ENCODE peak calls at places on chromosomes 3 and 15, in ten cellular contexts. One of them, this sample, is unnamed.

GRCh38 chr3:139286825-139287224 is 57.0 kb upstream of the MRPS22 start:
- DNase-seq in brain microvascular endothelial cell: no peak
- DNase-seq in substantia nigra: no peak
- DNase-seq in hippocampal formation: no peak
- DNase-seq in stimulated activated CD8-positive, alpha-beta memory T cell treated with anti-CD3 and anti-CD28 coated beads, Interleukin-2, amount 100 ng/mL, for 48 hours: no peak
- DNase-seq in HFFc6: no peak
- DNase-seq in amniotic stem cell: no peak
- DNase-seq in globus pallidus: no peak
- DNase-seq in stimulated activated CD4-positive, alpha-beta T cell treated with anti-CD3 and anti-CD28 coated beads, Interleukin-1b, Interleukin-23, amount 100 ng/mL, for 24 hours: no peak
- DNase-seq in GM03348: no peak
- DNase-seq in this sample: no peak

GRCh38 chr15:33968224-33968623 is at the start of gene CHRM5:
- DNase-seq in substantia nigra: no peak
- DNase-seq in stimulated activated CD8-positive, alpha-beta memory T cell treated with anti-CD3 and anti-CD28 coated beads, Interleukin-2, amount 100 ng/mL, for 48 hours: no peak
- DNase-seq in hippocampal formation: no peak
- DNase-seq in stimulated activated CD4-positive, alpha-beta T cell treated with anti-CD3 and anti-CD28 coated beads, Interleukin-1b, Interleukin-23, amount 100 ng/mL, for 24 hours: no peak
- DNase-seq in globus pallidus: no peak
- DNase-seq in brain microvascular endothelial cell: no peak
- DNase-seq in amniotic stem cell: no peak
- DNase-seq in HFFc6: no peak
- DNase-seq in GM03348: no peak
- DNase-seq in this sample: no peak

GRCh38 chr3:150252462-150252861 is 155.6 kb upstream of the TSC22D2 start:
- DNase-seq in substantia nigra: no peak
- DNase-seq in hippocampal formation: no peak
- DNase-seq in globus pallidus: no peak
- DNase-seq in GM03348: no peak
- DNase-seq in brain microvascular endothelial cell: peak
- DNase-seq in stimulated activated CD8-positive, alpha-beta memory T cell treated with anti-CD3 and anti-CD28 coated beads, Interleukin-2, amount 100 ng/mL, for 48 hours: no peak
- DNase-seq in amniotic stem cell: no peak
- DNase-seq in stimulated activated CD4-positive, alpha-beta T cell treated with anti-CD3 and anti-CD28 coated beads, Interleukin-1b, Interleukin-23, amount 100 ng/mL, for 24 hours: no peak
- DNase-seq in HFFc6: peak
- DNase-seq in this sample: no peak

GRCh38 chr3:99172736-99173657 is 271.5 kb upstream of the DCBLD2 start:
- DNase-seq in HFFc6: peak
- DNase-seq in stimulated activated CD4-positive, alpha-beta T cell treated with anti-CD3 and anti-CD28 coated beads, Interleukin-1b, Interleukin-23, amount 100 ng/mL, for 24 hours: no peak
- DNase-seq in substantia nigra: no peak
- DNase-seq in stimulated activated CD8-positive, alpha-beta memory T cell treated with anti-CD3 and anti-CD28 coated beads, Interleukin-2, amount 100 ng/mL, for 48 hours: peak
- DNase-seq in GM03348: peak
- DNase-seq in hippocampal formation: peak
- DNase-seq in brain microvascular endothelial cell: peak
- DNase-seq in amniotic stem cell: peak
- DNase-seq in globus pallidus: peak
- DNase-seq in this sample: peak

GRCh38 chr15:66750609-66751008 is 48.6 kb downstream of the SMAD6 start:
- DNase-seq in GM03348: no peak
- DNase-seq in substantia nigra: no peak
- DNase-seq in globus pallidus: no peak
- DNase-seq in stimulated activated CD8-positive, alpha-beta memory T cell treated with anti-CD3 and anti-CD28 coated beads, Interleukin-2, amount 100 ng/mL, for 48 hours: no peak
- DNase-seq in brain microvascular endothelial cell: no peak
- DNase-seq in HFFc6: no peak
- DNase-seq in stimulated activated CD4-positive, alpha-beta T cell treated with anti-CD3 and anti-CD28 coated beads, Interleukin-1b, Interleukin-23, amount 100 ng/mL, for 24 hours: no peak
- DNase-seq in amniotic stem cell: no peak
- DNase-seq in hippocampal formation: no peak
- DNase-seq in this sample: no peak

GRCh38 chr3:188962253-188963247 is 209.2 kb upstream of the TPRG1 start:
- DNase-seq in GM03348: no peak
- DNase-seq in hippocampal formation: no peak
- DNase-seq in stimulated activated CD4-positive, alpha-beta T cell treated with anti-CD3 and anti-CD28 coated beads, Interleukin-1b, Interleukin-23, amount 100 ng/mL, for 24 hours: no peak
- DNase-seq in stimulated activated CD8-positive, alpha-beta memory T cell treated with anti-CD3 and anti-CD28 coated beads, Interleukin-2, amount 100 ng/mL, for 48 hours: no peak
- DNase-seq in HFFc6: no peak
- DNase-seq in globus pallidus: no peak
- DNase-seq in amniotic stem cell: no peak
- DNase-seq in brain microvascular endothelial cell: no peak
- DNase-seq in substantia nigra: no peak
- DNase-seq in this sample: no peak

GRCh38 chr3:50294492-50295403 is 2.5 kb upstream of the IFRD2 start:
- DNase-seq in substantia nigra: no peak
- DNase-seq in globus pallidus: no peak
- DNase-seq in stimulated activated CD4-positive, alpha-beta T cell treated with anti-CD3 and anti-CD28 coated beads, Interleukin-1b, Interleukin-23, amount 100 ng/mL, for 24 hours: no peak
- DNase-seq in HFFc6: no peak
- DNase-seq in stimulated activated CD8-positive, alpha-beta memory T cell treated with anti-CD3 and anti-CD28 coated beads, Interleukin-2, amount 100 ng/mL, for 48 hours: no peak
- DNase-seq in brain microvascular endothelial cell: no peak
- DNase-seq in GM03348: no peak
- DNase-seq in hippocampal formation: no peak
- DNase-seq in amniotic stem cell: no peak
- DNase-seq in this sample: no peak

GRCh38 chr15:95559875-95560394 is 770.6 kb upstream of the NR2F2 start:
- DNase-seq in substantia nigra: no peak
- DNase-seq in brain microvascular endothelial cell: peak
- DNase-seq in amniotic stem cell: peak
- DNase-seq in stimulated activated CD8-positive, alpha-beta memory T cell treated with anti-CD3 and anti-CD28 coated beads, Interleukin-2, amount 100 ng/mL, for 48 hours: no peak
- DNase-seq in hippocampal formation: no peak
- DNase-seq in stimulated activated CD4-positive, alpha-beta T cell treated with anti-CD3 and anti-CD28 coated beads, Interleukin-1b, Interleukin-23, amount 100 ng/mL, for 24 hours: no peak
- DNase-seq in HFFc6: peak
- DNase-seq in GM03348: peak
- DNase-seq in globus pallidus: no peak
- DNase-seq in this sample: peak

GRCh38 chr15:42994546-42994945 is 74.0 kb upstream of the TTBK2 start:
- DNase-seq in substantia nigra: no peak
- DNase-seq in amniotic stem cell: no peak
- DNase-seq in brain microvascular endothelial cell: peak
- DNase-seq in stimulated activated CD8-positive, alpha-beta memory T cell treated with anti-CD3 and anti-CD28 coated beads, Interleukin-2, amount 100 ng/mL, for 48 hours: no peak
- DNase-seq in hippocampal formation: no peak
- DNase-seq in GM03348: peak
- DNase-seq in globus pallidus: no peak
- DNase-seq in HFFc6: peak
- DNase-seq in stimulated activated CD4-positive, alpha-beta T cell treated with anti-CD3 and anti-CD28 coated beads, Interleukin-1b, Interleukin-23, amount 100 ng/mL, for 24 hours: no peak
- DNase-seq in this sample: no peak

GRCh38 chr15:67461735-67462134 is 59.2 kb upstream of the C15orf61 start:
- DNase-seq in stimulated activated CD8-positive, alpha-beta memory T cell treated with anti-CD3 and anti-CD28 coated beads, Interleukin-2, amount 100 ng/mL, for 48 hours: no peak
- DNase-seq in amniotic stem cell: no peak
- DNase-seq in brain microvascular endothelial cell: no peak
- DNase-seq in stimulated activated CD4-positive, alpha-beta T cell treated with anti-CD3 and anti-CD28 coated beads, Interleukin-1b, Interleukin-23, amount 100 ng/mL, for 24 hours: no peak
- DNase-seq in substantia nigra: no peak
- DNase-seq in HFFc6: no peak
- DNase-seq in hippocampal formation: no peak
- DNase-seq in GM03348: no peak
- DNase-seq in globus pallidus: no peak
- DNase-seq in this sample: no peak

GRCh38 chr15:65964792-65965433 is 95.6 kb downstream of the RAB11A start:
- DNase-seq in brain microvascular endothelial cell: no peak
- DNase-seq in stimulated activated CD8-positive, alpha-beta memory T cell treated with anti-CD3 and anti-CD28 coated beads, Interleukin-2, amount 100 ng/mL, for 48 hours: no peak
- DNase-seq in hippocampal formation: no peak
- DNase-seq in globus pallidus: no peak
- DNase-seq in stimulated activated CD4-positive, alpha-beta T cell treated with anti-CD3 and anti-CD28 coated beads, Interleukin-1b, Interleukin-23, amount 100 ng/mL, for 24 hours: no peak
- DNase-seq in amniotic stem cell: no peak
- DNase-seq in GM03348: no peak
- DNase-seq in HFFc6: no peak
- DNase-seq in substantia nigra: no peak
- DNase-seq in this sample: no peak

GRCh38 chr3:124352143-124352528 is 360.2 kb upstream of the ROPN1 start:
- DNase-seq in stimulated activated CD4-positive, alpha-beta T cell treated with anti-CD3 and anti-CD28 coated beads, Interleukin-1b, Interleukin-23, amount 100 ng/mL, for 24 hours: no peak
- DNase-seq in hippocampal formation: no peak
- DNase-seq in HFFc6: no peak
- DNase-seq in brain microvascular endothelial cell: no peak
- DNase-seq in substantia nigra: no peak
- DNase-seq in amniotic stem cell: no peak
- DNase-seq in stimulated activated CD8-positive, alpha-beta memory T cell treated with anti-CD3 and anti-CD28 coated beads, Interleukin-2, amount 100 ng/mL, for 48 hours: no peak
- DNase-seq in globus pallidus: no peak
- DNase-seq in GM03348: no peak
- DNase-seq in this sample: no peak

GRCh38 chr15:65368300-65368617 is 9.5 kb downstream of the IGDCC3 start:
- DNase-seq in HFFc6: no peak
- DNase-seq in substantia nigra: peak
- DNase-seq in brain microvascular endothelial cell: no peak
- DNase-seq in amniotic stem cell: no peak
- DNase-seq in stimulated activated CD8-positive, alpha-beta memory T cell treated with anti-CD3 and anti-CD28 coated beads, Interleukin-2, amount 100 ng/mL, for 48 hours: no peak
- DNase-seq in globus pallidus: peak
- DNase-seq in hippocampal formation: peak
- DNase-seq in stimulated activated CD4-positive, alpha-beta T cell treated with anti-CD3 and anti-CD28 coated beads, Interleukin-1b, Interleukin-23, amount 100 ng/mL, for 24 hours: no peak
- DNase-seq in GM03348: no peak
- DNase-seq in this sample: no peak

GRCh38 chr3:151630938-151631417 is 102.7 kb upstream of the AADACL2 start:
- DNase-seq in stimulated activated CD8-positive, alpha-beta memory T cell treated with anti-CD3 and anti-CD28 coated beads, Interleukin-2, amount 100 ng/mL, for 48 hours: no peak
- DNase-seq in HFFc6: no peak
- DNase-seq in brain microvascular endothelial cell: peak
- DNase-seq in substantia nigra: no peak
- DNase-seq in amniotic stem cell: no peak
- DNase-seq in hippocampal formation: no peak
- DNase-seq in globus pallidus: no peak
- DNase-seq in GM03348: peak
- DNase-seq in stimulated activated CD4-positive, alpha-beta T cell treated with anti-CD3 and anti-CD28 coated beads, Interleukin-1b, Interleukin-23, amount 100 ng/mL, for 24 hours: no peak
- DNase-seq in this sample: peak

GRCh38 chr3:144665567-144666053 is 694.0 kb downstream of the DIPK2A start:
- DNase-seq in GM03348: no peak
- DNase-seq in substantia nigra: no peak
- DNase-seq in brain microvascular endothelial cell: no peak
- DNase-seq in amniotic stem cell: no peak
- DNase-seq in hippocampal formation: no peak
- DNase-seq in stimulated activated CD8-positive, alpha-beta memory T cell treated with anti-CD3 and anti-CD28 coated beads, Interleukin-2, amount 100 ng/mL, for 48 hours: no peak
- DNase-seq in stimulated activated CD4-positive, alpha-beta T cell treated with anti-CD3 and anti-CD28 coated beads, Interleukin-1b, Interleukin-23, amount 100 ng/mL, for 24 hours: no peak
- DNase-seq in HFFc6: no peak
- DNase-seq in globus pallidus: no peak
- DNase-seq in this sample: no peak

GRCh38 chr3:77871436-77871835 is 831.5 kb downstream of the ROBO2 start:
- DNase-seq in stimulated activated CD8-positive, alpha-beta memory T cell treated with anti-CD3 and anti-CD28 coated beads, Interleukin-2, amount 100 ng/mL, for 48 hours: no peak
- DNase-seq in brain microvascular endothelial cell: no peak
- DNase-seq in stimulated activated CD4-positive, alpha-beta T cell treated with anti-CD3 and anti-CD28 coated beads, Interleukin-1b, Interleukin-23, amount 100 ng/mL, for 24 hours: no peak
- DNase-seq in hippocampal formation: no peak
- DNase-seq in substantia nigra: no peak
- DNase-seq in globus pallidus: no peak
- DNase-seq in GM03348: no peak
- DNase-seq in HFFc6: no peak
- DNase-seq in amniotic stem cell: no peak
- DNase-seq in this sample: no peak

GRCh38 chr3:160870327-160870726 is 114.3 kb downstream of the PPM1L start:
- DNase-seq in stimulated activated CD4-positive, alpha-beta T cell treated with anti-CD3 and anti-CD28 coated beads, Interleukin-1b, Interleukin-23, amount 100 ng/mL, for 24 hours: no peak
- DNase-seq in GM03348: no peak
- DNase-seq in stimulated activated CD8-positive, alpha-beta memory T cell treated with anti-CD3 and anti-CD28 coated beads, Interleukin-2, amount 100 ng/mL, for 48 hours: no peak
- DNase-seq in amniotic stem cell: no peak
- DNase-seq in brain microvascular endothelial cell: peak
- DNase-seq in substantia nigra: no peak
- DNase-seq in hippocampal formation: no peak
- DNase-seq in globus pallidus: no peak
- DNase-seq in HFFc6: no peak
- DNase-seq in this sample: no peak

GRCh38 chr15:35466476-35466875 is 79.5 kb downstream of the DPH6 start:
- DNase-seq in substantia nigra: no peak
- DNase-seq in globus pallidus: no peak
- DNase-seq in hippocampal formation: no peak
- DNase-seq in stimulated activated CD4-positive, alpha-beta T cell treated with anti-CD3 and anti-CD28 coated beads, Interleukin-1b, Interleukin-23, amount 100 ng/mL, for 24 hours: no peak
- DNase-seq in HFFc6: no peak
- DNase-seq in GM03348: no peak
- DNase-seq in brain microvascular endothelial cell: no peak
- DNase-seq in amniotic stem cell: no peak
- DNase-seq in stimulated activated CD8-positive, alpha-beta memory T cell treated with anti-CD3 and anti-CD28 coated beads, Interleukin-2, amount 100 ng/mL, for 48 hours: no peak
- DNase-seq in this sample: no peak

GRCh38 chr3:3366391-3366790 is 186.9 kb upstream of the CRBN start:
- DNase-seq in brain microvascular endothelial cell: no peak
- DNase-seq in stimulated activated CD4-positive, alpha-beta T cell treated with anti-CD3 and anti-CD28 coated beads, Interleukin-1b, Interleukin-23, amount 100 ng/mL, for 24 hours: no peak
- DNase-seq in stimulated activated CD8-positive, alpha-beta memory T cell treated with anti-CD3 and anti-CD28 coated beads, Interleukin-2, amount 100 ng/mL, for 48 hours: no peak
- DNase-seq in globus pallidus: no peak
- DNase-seq in GM03348: no peak
- DNase-seq in substantia nigra: no peak
- DNase-seq in hippocampal formation: no peak
- DNase-seq in HFFc6: no peak
- DNase-seq in amniotic stem cell: no peak
- DNase-seq in this sample: no peak

GRCh38 chr3:8443829-8444791 is 57.5 kb upstream of the LMCD1 start:
- DNase-seq in stimulated activated CD8-positive, alpha-beta memory T cell treated with anti-CD3 and anti-CD28 coated beads, Interleukin-2, amount 100 ng/mL, for 48 hours: no peak
- DNase-seq in stimulated activated CD4-positive, alpha-beta T cell treated with anti-CD3 and anti-CD28 coated beads, Interleukin-1b, Interleukin-23, amount 100 ng/mL, for 24 hours: no peak
- DNase-seq in hippocampal formation: peak
- DNase-seq in GM03348: peak
- DNase-seq in substantia nigra: peak
- DNase-seq in globus pallidus: peak
- DNase-seq in amniotic stem cell: peak
- DNase-seq in brain microvascular endothelial cell: peak
- DNase-seq in HFFc6: peak
- DNase-seq in this sample: no peak

GRCh38 chr15:95464091-95464888 is 866.2 kb upstream of the NR2F2 start:
- DNase-seq in hippocampal formation: no peak
- DNase-seq in brain microvascular endothelial cell: no peak
- DNase-seq in globus pallidus: no peak
- DNase-seq in amniotic stem cell: no peak
- DNase-seq in stimulated activated CD8-positive, alpha-beta memory T cell treated with anti-CD3 and anti-CD28 coated beads, Interleukin-2, amount 100 ng/mL, for 48 hours: no peak
- DNase-seq in GM03348: no peak
- DNase-seq in HFFc6: no peak
- DNase-seq in substantia nigra: no peak
- DNase-seq in stimulated activated CD4-positive, alpha-beta T cell treated with anti-CD3 and anti-CD28 coated beads, Interleukin-1b, Interleukin-23, amount 100 ng/mL, for 24 hours: no peak
- DNase-seq in this sample: no peak